ENCODE peak calls at places on chromosome 17, in eight cellular contexts. One of them, this sample, is unnamed.

GRCh38 chr17:77465358-77466041 is 324.7 kb downstream of the SEC14L1 start:
- DNase-seq in PC-9: no peak
- DNase-seq in pancreas: peak; percentile 70
- DNase-seq in right atrium auricular region: peak; percentile 78
- DNase-seq in CD8-positive, alpha-beta memory T cell: peak; percentile 56
- DNase-seq in aorta: peak; percentile 87
- DNase-seq in thoracic aorta: peak; percentile 27
- DNase-seq in lower lobe of right lung: peak; percentile 84
- DNase-seq in this sample: peak; percentile 78

GRCh38 chr17:51059781-51060180 is 60.9 kb downstream of the SPAG9 start:
- DNase-seq in PC-9: no peak
- DNase-seq in pancreas: no peak
- DNase-seq in right atrium auricular region: no peak
- DNase-seq in CD8-positive, alpha-beta memory T cell: no peak
- DNase-seq in aorta: no peak
- DNase-seq in thoracic aorta: no peak
- DNase-seq in lower lobe of right lung: no peak
- DNase-seq in this sample: no peak

GRCh38 chr17:67546578-67547527 is 169.8 kb downstream of the PITPNC1 start:
- DNase-seq in PC-9: no peak
- DNase-seq in pancreas: peak; percentile 75
- DNase-seq in right atrium auricular region: peak; percentile 70
- DNase-seq in CD8-positive, alpha-beta memory T cell: no peak
- DNase-seq in aorta: peak; percentile 61
- DNase-seq in thoracic aorta: no peak
- DNase-seq in lower lobe of right lung: peak; percentile 63
- DNase-seq in this sample: no peak

GRCh38 chr17:68461589-68461988 is 4.3 kb upstream of the WIPI1 start:
- DNase-seq in PC-9: no peak
- DNase-seq in pancreas: peak; percentile 57
- DNase-seq in right atrium auricular region: no peak
- DNase-seq in CD8-positive, alpha-beta memory T cell: no peak
- DNase-seq in aorta: no peak
- DNase-seq in thoracic aorta: no peak
- DNase-seq in lower lobe of right lung: no peak
- DNase-seq in this sample: no peak

GRCh38 chr17:29062215-29062614 is 19.3 kb downstream of the PIPOX start:
- DNase-seq in PC-9: no peak
- DNase-seq in pancreas: no peak
- DNase-seq in right atrium auricular region: no peak
- DNase-seq in CD8-positive, alpha-beta memory T cell: no peak
- DNase-seq in aorta: no peak
- DNase-seq in thoracic aorta: no peak
- DNase-seq in lower lobe of right lung: no peak
- DNase-seq in this sample: no peak

GRCh38 chr17:17385502-17385901 is 82.3 kb downstream of the NT5M start:
- DNase-seq in PC-9: no peak
- DNase-seq in pancreas: no peak
- DNase-seq in right atrium auricular region: no peak
- DNase-seq in CD8-positive, alpha-beta memory T cell: no peak
- DNase-seq in aorta: no peak
- DNase-seq in thoracic aorta: no peak
- DNase-seq in lower lobe of right lung: no peak
- DNase-seq in this sample: no peak

GRCh38 chr17:29107933-29108805 is 65.2 kb downstream of the PIPOX start:
- DNase-seq in PC-9: peak; percentile 64
- DNase-seq in pancreas: peak; percentile 97
- DNase-seq in right atrium auricular region: no peak
- DNase-seq in CD8-positive, alpha-beta memory T cell: no peak
- DNase-seq in aorta: no peak
- DNase-seq in thoracic aorta: no peak
- DNase-seq in lower lobe of right lung: no peak
- DNase-seq in this sample: no peak

GRCh38 chr17:5381542-5381941 is 37.9 kb downstream of the NUP88 start:
- DNase-seq in PC-9: no peak
- DNase-seq in pancreas: no peak
- DNase-seq in right atrium auricular region: no peak
- DNase-seq in CD8-positive, alpha-beta memory T cell: no peak
- DNase-seq in aorta: no peak
- DNase-seq in thoracic aorta: no peak
- DNase-seq in lower lobe of right lung: no peak
- DNase-seq in this sample: no peak

GRCh38 chr17:11300201-11300600 is 59.2 kb downstream of the SHISA6 start:
- DNase-seq in PC-9: no peak
- DNase-seq in pancreas: no peak
- DNase-seq in right atrium auricular region: peak; percentile 52
- DNase-seq in CD8-positive, alpha-beta memory T cell: no peak
- DNase-seq in aorta: no peak
- DNase-seq in thoracic aorta: no peak
- DNase-seq in lower lobe of right lung: no peak
- DNase-seq in this sample: no peak

GRCh38 chr17:11298401-11298800 is 57.4 kb downstream of the SHISA6 start:
- DNase-seq in PC-9: no peak
- DNase-seq in pancreas: no peak
- DNase-seq in right atrium auricular region: no peak
- DNase-seq in CD8-positive, alpha-beta memory T cell: no peak
- DNase-seq in aorta: no peak
- DNase-seq in thoracic aorta: no peak
- DNase-seq in lower lobe of right lung: no peak
- DNase-seq in this sample: no peak

GRCh38 chr17:11293480-11293879 is 52.5 kb downstream of the SHISA6 start:
- DNase-seq in PC-9: no peak
- DNase-seq in pancreas: no peak
- DNase-seq in right atrium auricular region: peak; percentile 28
- DNase-seq in CD8-positive, alpha-beta memory T cell: no peak
- DNase-seq in aorta: no peak
- DNase-seq in thoracic aorta: no peak
- DNase-seq in lower lobe of right lung: no peak
- DNase-seq in this sample: no peak

GRCh38 chr17:11294826-11295225 is 53.8 kb downstream of the SHISA6 start:
- DNase-seq in PC-9: no peak
- DNase-seq in pancreas: no peak
- DNase-seq in right atrium auricular region: peak; percentile 30
- DNase-seq in CD8-positive, alpha-beta memory T cell: no peak
- DNase-seq in aorta: no peak
- DNase-seq in thoracic aorta: no peak
- DNase-seq in lower lobe of right lung: no peak
- DNase-seq in this sample: no peak

DNA sequence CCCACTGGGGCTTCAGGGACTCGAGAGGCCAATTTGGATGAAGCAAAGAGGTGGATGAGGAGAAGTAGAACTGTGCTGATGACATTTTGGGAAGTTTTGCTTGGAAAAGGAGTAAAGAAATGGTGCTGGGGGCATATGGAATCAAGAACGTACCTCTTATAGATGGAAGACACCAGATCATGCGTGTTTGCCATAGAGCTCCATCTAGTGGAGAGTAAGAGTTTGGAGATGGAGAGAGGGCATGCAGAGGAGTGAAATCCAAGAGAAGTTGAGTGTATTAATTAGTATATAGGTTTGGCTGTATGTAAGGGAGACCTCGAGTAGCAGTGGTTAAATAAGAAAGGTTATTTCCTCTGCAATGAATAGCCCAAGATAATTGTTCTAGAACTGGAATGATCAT is 56.0 kb downstream of the SHISA6 start:
- DNase-seq in PC-9: no peak
- DNase-seq in pancreas: no peak
- DNase-seq in right atrium auricular region: no peak
- DNase-seq in CD8-positive, alpha-beta memory T cell: no peak
- DNase-seq in aorta: no peak
- DNase-seq in thoracic aorta: no peak
- DNase-seq in lower lobe of right lung: no peak
- DNase-seq in this sample: no peak
- H3K27me3 ChIP-seq in PC-9: peaks cover 17% of the 10 kb centered on the region
- H3K27me3 ChIP-seq in pancreas: no peaks in the 10 kb centered on the region
- H3K27me3 ChIP-seq in right atrium auricular region: no peaks in the 10 kb centered on the region
- H3K27me3 ChIP-seq in CD8-positive, alpha-beta memory T cell: no peaks in the 10 kb centered on the region
- H3K27me3 ChIP-seq in aorta: no peaks in the 10 kb centered on the region
- H3K27me3 ChIP-seq in thoracic aorta: no peaks in the 10 kb centered on the region
- H3K27me3 ChIP-seq in lower lobe of right lung: no peaks in the 10 kb centered on the region
- H3K27me3 ChIP-seq in this sample: no peaks in the 10 kb centered on the region

GRCh38 chr17:61459434-61459809 is 7.2 kb downstream of the TBX4 start:
- DNase-seq in PC-9: no peak
- DNase-seq in pancreas: no peak
- DNase-seq in right atrium auricular region: no peak
- DNase-seq in CD8-positive, alpha-beta memory T cell: no peak
- DNase-seq in aorta: no peak
- DNase-seq in thoracic aorta: no peak
- DNase-seq in lower lobe of right lung: no peak
- DNase-seq in this sample: no peak

GRCh38 chr17:61461586-61461966 is 9.4 kb downstream of the TBX4 start:
- DNase-seq in PC-9: no peak
- DNase-seq in pancreas: no peak
- DNase-seq in right atrium auricular region: no peak
- DNase-seq in CD8-positive, alpha-beta memory T cell: no peak
- DNase-seq in aorta: no peak
- DNase-seq in thoracic aorta: no peak
- DNase-seq in lower lobe of right lung: no peak
- DNase-seq in this sample: no peak

GRCh38 chr17:61461967-61462733 is 9.9 kb downstream of the TBX4 start:
- DNase-seq in PC-9: no peak
- DNase-seq in pancreas: no peak
- DNase-seq in right atrium auricular region: no peak
- DNase-seq in CD8-positive, alpha-beta memory T cell: no peak
- DNase-seq in aorta: no peak
- DNase-seq in thoracic aorta: no peak
- DNase-seq in lower lobe of right lung: no peak
- DNase-seq in this sample: no peak

GRCh38 chr17:61459968-61460718 is 7.9 kb downstream of the TBX4 start:
- DNase-seq in PC-9: no peak
- DNase-seq in pancreas: peak; percentile 4
- DNase-seq in right atrium auricular region: no peak
- DNase-seq in CD8-positive, alpha-beta memory T cell: no peak
- DNase-seq in aorta: no peak
- DNase-seq in thoracic aorta: no peak
- DNase-seq in lower lobe of right lung: no peak
- DNase-seq in this sample: no peak

DNA sequence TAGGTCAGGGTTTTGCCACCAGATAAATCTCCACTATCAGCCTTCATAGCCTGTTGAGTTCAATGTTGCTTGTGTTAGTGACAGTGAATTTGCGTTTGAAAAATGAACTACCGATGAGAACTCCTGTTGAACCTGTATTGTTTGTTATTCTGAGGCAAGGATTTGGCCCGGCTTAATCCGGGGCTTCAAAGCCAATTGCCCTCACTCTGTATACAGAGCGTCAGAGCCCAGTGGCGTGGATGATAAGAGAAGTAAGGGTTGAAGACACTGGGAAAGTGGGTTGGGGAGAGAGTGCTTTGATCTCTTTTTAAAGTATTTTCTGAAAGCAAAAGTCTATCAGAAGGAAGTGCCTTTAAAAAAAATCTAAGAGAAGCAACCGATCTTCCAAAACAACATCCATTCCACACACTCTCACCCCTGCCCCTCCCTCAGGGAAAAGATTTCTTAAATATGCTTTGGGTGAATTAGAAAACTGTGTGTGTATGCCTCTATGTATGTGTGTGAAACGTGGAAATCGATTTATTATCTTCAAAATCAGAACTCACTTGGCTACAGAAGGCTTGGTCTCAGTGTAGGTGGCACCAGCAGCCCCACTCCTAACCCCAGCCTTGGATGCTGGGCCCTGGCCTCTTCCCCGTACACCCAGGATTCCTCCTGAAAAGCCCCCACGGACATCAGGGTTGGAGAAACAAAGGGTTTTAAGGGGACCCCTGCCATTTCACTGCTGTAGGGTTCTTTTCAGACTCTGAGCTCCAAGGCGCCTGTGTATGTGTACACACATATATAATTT is 8.8 kb downstream of the TBX4 start:
- DNase-seq in PC-9: no peak
- DNase-seq in pancreas: peak; percentile 3
- DNase-seq in right atrium auricular region: no peak
- DNase-seq in CD8-positive, alpha-beta memory T cell: no peak
- DNase-seq in aorta: no peak
- DNase-seq in thoracic aorta: no peak
- DNase-seq in lower lobe of right lung: no peak
- DNase-seq in this sample: no peak
- H3K27me3 ChIP-seq in PC-9: no peaks in the 10 kb centered on the region
- H3K27me3 ChIP-seq in pancreas: peaks cover 14% of the 10 kb centered on the region
- H3K27me3 ChIP-seq in right atrium auricular region: peaks cover 11% of the 10 kb centered on the region
- H3K27me3 ChIP-seq in CD8-positive, alpha-beta memory T cell: peaks cover 31% of the 10 kb centered on the region
- H3K27me3 ChIP-seq in aorta: no peaks in the 10 kb centered on the region
- H3K27me3 ChIP-seq in thoracic aorta: peaks cover 19% of the 10 kb centered on the region
- H3K27me3 ChIP-seq in lower lobe of right lung: peaks cover 67% of the 10 kb centered on the region
- H3K27me3 ChIP-seq in this sample: peaks cover 81% of the 10 kb centered on the region

GRCh38 chr17:48569676-48570324 is 8.3 kb downstream of the HOXB4 start:
- DNase-seq in PC-9: no peak
- DNase-seq in pancreas: no peak
- DNase-seq in right atrium auricular region: no peak
- DNase-seq in CD8-positive, alpha-beta memory T cell: no peak
- DNase-seq in aorta: no peak
- DNase-seq in thoracic aorta: no peak
- DNase-seq in lower lobe of right lung: no peak
- DNase-seq in this sample: no peak

GRCh38 chr17:48567209-48567608 is 10.9 kb downstream of the HOXB4 start:
- DNase-seq in PC-9: no peak
- DNase-seq in pancreas: no peak
- DNase-seq in right atrium auricular region: no peak
- DNase-seq in CD8-positive, alpha-beta memory T cell: no peak
- DNase-seq in aorta: no peak
- DNase-seq in thoracic aorta: no peak
- DNase-seq in lower lobe of right lung: no peak
- DNase-seq in this sample: no peak

GRCh38 chr17:48566717-48567116 is 11.4 kb downstream of the HOXB4 start:
- DNase-seq in PC-9: no peak
- DNase-seq in pancreas: no peak
- DNase-seq in right atrium auricular region: no peak
- DNase-seq in CD8-positive, alpha-beta memory T cell: no peak
- DNase-seq in aorta: no peak
- DNase-seq in thoracic aorta: no peak
- DNase-seq in lower lobe of right lung: no peak
- DNase-seq in this sample: no peak

GRCh38 chr17:48568499-48569259 is 9.5 kb downstream of the HOXB4 start:
- DNase-seq in PC-9: no peak
- DNase-seq in pancreas: no peak
- DNase-seq in right atrium auricular region: no peak
- DNase-seq in CD8-positive, alpha-beta memory T cell: no peak
- DNase-seq in aorta: no peak
- DNase-seq in thoracic aorta: no peak
- DNase-seq in lower lobe of right lung: no peak
- DNase-seq in this sample: no peak

DNA sequence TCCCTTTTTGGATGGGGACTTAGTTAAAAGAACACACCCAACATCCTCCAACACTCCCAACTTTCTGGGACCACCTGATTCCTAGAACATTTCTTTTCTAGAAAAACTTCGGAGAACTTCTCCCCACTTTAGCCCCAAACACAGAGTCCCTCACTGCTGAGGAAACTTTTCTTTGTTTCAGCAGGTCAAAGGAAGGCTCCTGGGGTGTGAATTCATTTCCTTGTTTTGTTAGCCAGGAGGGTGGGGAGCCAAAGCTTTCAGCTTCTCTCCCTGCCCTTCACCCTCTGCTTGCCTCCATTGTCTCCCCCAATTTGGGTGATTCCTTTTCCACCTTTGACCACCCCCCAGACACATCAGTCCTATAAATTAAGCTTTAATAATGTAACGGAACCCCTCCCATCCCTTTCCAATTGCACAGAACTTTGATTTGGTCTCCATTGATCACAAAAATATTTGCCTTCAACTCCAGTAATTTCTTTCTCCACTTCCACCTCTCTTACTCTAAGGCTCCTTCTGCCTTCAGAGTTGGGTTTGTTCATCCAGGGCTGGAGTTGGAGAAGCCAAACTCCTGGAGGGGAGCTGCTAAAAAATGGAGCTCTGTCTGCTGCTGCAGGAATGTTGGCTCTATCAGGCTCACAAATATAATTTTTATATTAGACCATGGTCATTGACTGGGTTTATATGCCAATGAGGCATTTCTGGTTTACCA is 10.3 kb downstream of the HOXB4 start:
- DNase-seq in PC-9: no peak
- DNase-seq in pancreas: no peak
- DNase-seq in right atrium auricular region: no peak
- DNase-seq in CD8-positive, alpha-beta memory T cell: no peak
- DNase-seq in aorta: no peak
- DNase-seq in thoracic aorta: no peak
- DNase-seq in lower lobe of right lung: no peak
- DNase-seq in this sample: no peak
- H3K27me3 ChIP-seq in PC-9: no peaks in the 10 kb centered on the region
- H3K27me3 ChIP-seq in pancreas: peaks cover 5% of the 10 kb centered on the region
- H3K27me3 ChIP-seq in right atrium auricular region: peaks cover 18% of the 10 kb centered on the region
- H3K27me3 ChIP-seq in CD8-positive, alpha-beta memory T cell: no peaks in the 10 kb centered on the region
- H3K27me3 ChIP-seq in aorta: no peaks in the 10 kb centered on the region
- H3K27me3 ChIP-seq in thoracic aorta: no peaks in the 10 kb centered on the region
- H3K27me3 ChIP-seq in lower lobe of right lung: peaks cover 82% of the 10 kb centered on the region
- H3K27me3 ChIP-seq in this sample: peaks cover 9% of the 10 kb centered on the region

GRCh38 chr17:21289175-21289901 is 4.8 kb downstream of the MAP2K3 start:
- DNase-seq in PC-9: no peak
- DNase-seq in pancreas: no peak
- DNase-seq in right atrium auricular region: no peak
- DNase-seq in CD8-positive, alpha-beta memory T cell: no peak
- DNase-seq in aorta: no peak
- DNase-seq in thoracic aorta: no peak
- DNase-seq in lower lobe of right lung: no peak
- DNase-seq in this sample: no peak
- H3K27me3 ChIP-seq in PC-9: no peaks in the 10 kb centered on the region
- H3K27me3 ChIP-seq in pancreas: no peaks in the 10 kb centered on the region
- H3K27me3 ChIP-seq in right atrium auricular region: no peaks in the 10 kb centered on the region
- H3K27me3 ChIP-seq in CD8-positive, alpha-beta memory T cell: no peaks in the 10 kb centered on the region
- H3K27me3 ChIP-seq in aorta: no peaks in the 10 kb centered on the region
- H3K27me3 ChIP-seq in thoracic aorta: no peaks in the 10 kb centered on the region
- H3K27me3 ChIP-seq in lower lobe of right lung: no peaks in the 10 kb centered on the region
- H3K27me3 ChIP-seq in this sample: no peaks in the 10 kb centered on the region

This sample was measured in CD4-positive, alpha-beta T cell.